ENCODE peak calls at places on chromosomes 16 and 17, in nine cellular contexts. T is K562, L is AG10803, M is AG09309, X is fibroblast of the aortic adventitia, F is A549, K is keratinocyte, E is esophagus muscularis mucosa, Y is cardiac fibroblast. W is an unnamed sample.

GRCh38 chr17:10674696-10675095 is 17.6 kb upstream of the MYH3 start:
- DNase-seq in T (no peak), L (no peak), M (no peak), X (no peak), F (no peak), K (no peak), E (no peak), Y (no peak), W (no peak)

GRCh38 chr17:72602517-72603345 is 481.9 kb downstream of the SOX9 start:
- DNase-seq in T (no peak), L (peak), M (no peak), X (peak), F (peak), K (no peak), E (no peak), Y (peak), W (peak)

GRCh38 chr16:57279780-57280638 is 4.5 kb downstream of the PLLP start:
- DNase-seq in T (no peak), L (no peak), M (no peak), X (no peak), F (no peak), K (no peak), E (no peak), Y (no peak), W (no peak)

GRCh38 chr17:11319894-11320293 is 78.9 kb downstream of the SHISA6 start:
- DNase-seq in T (no peak), L (no peak), M (no peak), X (no peak), F (no peak), K (no peak), E (no peak), Y (no peak), W (no peak)

GRCh38 chr17:8359769-8360168 is 16.7 kb downstream of the KRABD2 start:
- DNase-seq in T (peak), L (peak), M (no peak), X (peak), F (no peak), K (no peak), E (no peak), Y (peak), W (peak)

GRCh38 chr16:48907906-48908634 is 298.1 kb upstream of the N4BP1 start:
- DNase-seq in T (no peak), L (no peak), M (no peak), X (no peak), F (peak), K (no peak), E (no peak), Y (no peak), W (peak)

GRCh38 chr17:67452681-67453554 is 75.8 kb downstream of the PITPNC1 start:
- DNase-seq in T (no peak), L (no peak), M (no peak), X (no peak), F (no peak), K (no peak), E (no peak), Y (no peak), W (no peak)

GRCh38 chr16:85176541-85177447 is 64.5 kb upstream of the CIBAR2 start:
- DNase-seq in T (peak), L (no peak), M (no peak), X (no peak), F (no peak), K (no peak), E (no peak), Y (no peak), W (no peak)

GRCh38 chr17:6094926-6095325 is 24.7 kb downstream of the WSCD1 start:
- DNase-seq in T (no peak), L (no peak), M (no peak), X (no peak), F (no peak), K (no peak), E (no peak), Y (no peak), W (no peak)

GRCh38 chr16:83967838-83968482 is at the start of gene NECAB2:
- DNase-seq in T (peak), L (peak), M (no peak), X (peak), F (no peak), K (no peak), E (no peak), Y (peak), W (peak)

GRCh38 chr16:79610771-79611170 is 10.2 kb upstream of the MAF start:
- DNase-seq in T (no peak), L (no peak), M (peak), X (no peak), F (no peak), K (no peak), E (no peak), Y (peak), W (peak)

GRCh38 chr17:20779521-20779920 is 200.0 kb downstream of the CDRT15L2 start:
- DNase-seq in T (no peak), L (no peak), M (no peak), X (no peak), F (no peak), K (no peak), E (no peak), Y (no peak), W (no peak)

GRCh38 chr17:55265434-55266021 is 768 bp downstream of the HLF start:
- DNase-seq in T (no peak), L (no peak), M (no peak), X (no peak), F (no peak), K (no peak), E (no peak), Y (no peak), W (no peak)

GRCh38 chr17:72501404-72502110 is 380.7 kb downstream of the SOX9 start:
- DNase-seq in T (no peak), L (no peak), M (no peak), X (no peak), F (no peak), K (no peak), E (no peak), Y (no peak), W (no peak)

GRCh38 chr16:20735504-20735903 is 6.1 kb downstream of the THUMPD1 start:
- DNase-seq in T (no peak), L (peak), M (no peak), X (peak), F (no peak), K (no peak), E (no peak), Y (no peak), W (no peak)

GRCh38 chr17:42407289-42407836 is 15.7 kb downstream of the CAVIN1 start:
- DNase-seq in T (peak), L (peak), M (peak), X (peak), F (peak), K (no peak), E (no peak), Y (peak), W (peak)

GRCh38 chr17:42405076-42405475 is 16.8 kb upstream of the STAT3 start:
- DNase-seq in T (no peak), L (no peak), M (no peak), X (no peak), F (no peak), K (no peak), E (no peak), Y (no peak), W (no peak)

GRCh38 chr17:42404326-42405055 is 16.2 kb upstream of the STAT3 start:
- DNase-seq in T (no peak), L (no peak), M (no peak), X (no peak), F (no peak), K (no peak), E (no peak), Y (no peak), W (no peak)

GRCh38 chr17:42406602-42407288 is 16.3 kb downstream of the CAVIN1 start:
- DNase-seq in T (peak), L (no peak), M (no peak), X (peak), F (no peak), K (no peak), E (no peak), Y (no peak), W (no peak)

GRCh38 chr17:42405963-42406495 is 17.0 kb downstream of the CAVIN1 start:
- DNase-seq in T (peak), L (peak), M (peak), X (peak), F (peak), K (no peak), E (peak), Y (peak), W (peak)
- TF ChIP-seq CTCF in T (peak), L (peak), M (peak), X (peak), F (peak), K (peak), E (peak), Y (peak), W (peak)

GRCh38 chr16:4006441-4006989 is 109.7 kb downstream of the ADCY9 start:
- DNase-seq in T (no peak), L (no peak), M (no peak), X (no peak), F (no peak), K (no peak), E (no peak), Y (no peak), W (no peak)
- TF ChIP-seq CTCF in T (no peak), L (no peak), M (no peak), X (no peak), F (no peak), K (no peak), E (no peak), Y (no peak), W (no peak)

DNA sequence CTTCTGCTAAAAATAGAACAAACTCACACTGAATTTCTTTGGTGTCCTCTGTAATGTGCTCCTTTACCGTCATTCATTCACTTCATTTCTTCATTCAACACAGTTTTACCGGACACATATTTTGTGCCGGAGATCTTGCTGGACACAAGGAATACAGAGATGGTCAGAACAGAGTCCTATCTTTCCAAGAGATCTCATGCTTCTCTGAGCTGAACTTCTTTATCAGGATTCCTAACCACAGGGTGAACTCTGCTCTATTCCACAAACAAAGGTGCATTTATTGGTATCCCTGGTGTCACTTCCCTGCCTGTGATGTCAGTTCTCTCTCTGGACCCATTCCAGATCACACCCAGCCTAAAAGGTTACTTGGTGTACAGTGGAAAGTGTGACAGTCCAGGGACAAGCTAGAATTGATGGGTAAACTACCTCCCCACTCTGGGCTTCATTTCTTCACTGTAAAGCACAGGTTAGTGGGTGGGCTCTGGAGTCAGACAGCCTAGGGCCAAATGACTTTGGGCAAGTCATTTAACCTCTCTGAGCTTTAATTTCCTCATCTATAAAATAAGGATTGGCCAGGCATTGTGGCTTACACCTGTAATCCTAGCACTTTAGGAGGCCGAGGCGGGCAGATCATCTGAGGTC is 4.2 kb downstream of the IFI35 start:
- DNase-seq in T (peak), L (no peak), M (no peak), X (no peak), F (peak), K (no peak), E (no peak), Y (no peak), W (no peak)
- TF ChIP-seq CTCF in T (no peak), L (no peak), M (no peak), X (no peak), F (no peak), K (no peak), E (no peak), Y (no peak), W (no peak)

GRCh38 chr17:64067642-64068041 is 47.2 kb upstream of the ICAM2 start:
- DNase-seq in T (no peak), L (no peak), M (no peak), X (no peak), F (no peak), K (no peak), E (no peak), Y (no peak), W (no peak)

GRCh38 chr17:64064331-64064730 is 43.9 kb upstream of the ICAM2 start:
- DNase-seq in T (no peak), L (no peak), M (no peak), X (no peak), F (no peak), K (no peak), E (no peak), Y (no peak), W (no peak)

GRCh38 chr17:64069143-64069542 is 48.7 kb upstream of the ICAM2 start:
- DNase-seq in T (no peak), L (no peak), M (no peak), X (no peak), F (no peak), K (no peak), E (no peak), Y (no peak), W (no peak)

GRCh38 chr17:64063766-64064224 is 43.4 kb upstream of the ICAM2 start:
- DNase-seq in T (peak), L (peak), M (no peak), X (no peak), F (peak), K (no peak), E (no peak), Y (peak), W (peak)

GRCh38 chr17:64066709-64067108 is 46.3 kb upstream of the ICAM2 start:
- DNase-seq in T (no peak), L (no peak), M (no peak), X (no peak), F (no peak), K (no peak), E (no peak), Y (no peak), W (no peak)
- TF ChIP-seq CTCF in T (no peak), L (no peak), M (no peak), X (no peak), F (no peak), K (no peak), E (no peak), Y (no peak), W (no peak)

DNA sequence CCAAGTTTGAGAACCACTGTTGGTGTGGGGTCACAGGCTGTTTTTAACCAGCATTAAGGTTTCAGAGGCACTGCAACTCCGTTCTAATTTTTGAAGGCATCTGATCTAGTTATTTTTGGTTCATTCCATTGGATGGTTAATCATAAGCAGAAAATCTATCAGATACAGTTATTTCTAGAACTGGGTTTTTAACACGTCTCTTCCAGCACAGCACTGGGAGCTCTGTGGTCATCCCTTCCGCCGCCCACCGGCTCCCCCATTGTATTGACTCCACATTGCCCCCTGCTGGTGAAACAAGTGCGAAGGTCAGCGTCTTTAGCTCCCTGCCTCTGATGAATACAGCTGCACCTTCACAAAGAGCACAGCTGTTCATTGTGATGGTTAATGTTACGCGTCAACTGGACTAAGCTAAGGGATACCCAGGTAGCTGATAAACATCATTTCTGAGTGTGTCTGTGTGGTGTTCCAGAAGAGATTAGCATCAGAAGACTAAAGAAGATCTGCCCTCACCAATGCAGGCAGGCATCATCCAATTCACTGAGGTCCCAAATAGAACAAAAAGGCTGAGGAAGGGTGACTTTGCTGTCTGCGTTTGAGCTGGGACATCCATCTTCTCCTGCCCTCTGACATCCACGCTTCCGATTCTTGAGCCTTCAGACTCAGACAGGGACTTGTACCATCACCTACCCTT is 8.5 kb downstream of the CCL18 start:
- DNase-seq in T (peak), L (peak), M (no peak), X (peak), F (peak), K (no peak), E (no peak), Y (peak), W (peak)
- TF ChIP-seq CTCF in T (peak), L (peak), M (peak), X (peak), F (peak), K (peak), E (peak), Y (peak), W (peak)